ENCODE peak calls at places on chromosome 7, in four cellular contexts. One of them, this sample, is unnamed.

GRCh38 chr7:2607122-2607912 is 24.5 kb upstream of the TTYH3 start:
- DNase-seq in stimulated activated CD4-positive, alpha-beta T cell treated with anti-CD3 and anti-CD28 coated beads, Interleukin-2, amount 100 ng/mL, for 24 hours: no peak
- DNase-seq in smooth muscle cell of the brain vasculature: no peak
- DNase-seq in SK-N-SH: peak
- DNase-seq in this sample: no peak

GRCh38 chr7:44375236-44375699 is 49.9 kb upstream of the CAMK2B start:
- DNase-seq in stimulated activated CD4-positive, alpha-beta T cell treated with anti-CD3 and anti-CD28 coated beads, Interleukin-2, amount 100 ng/mL, for 24 hours: no peak
- DNase-seq in smooth muscle cell of the brain vasculature: no peak
- DNase-seq in SK-N-SH: peak
- DNase-seq in this sample: no peak

GRCh38 chr7:18829518-18830252 is 287.8 kb downstream of the TWIST1 start:
- DNase-seq in stimulated activated CD4-positive, alpha-beta T cell treated with anti-CD3 and anti-CD28 coated beads, Interleukin-2, amount 100 ng/mL, for 24 hours: no peak
- DNase-seq in smooth muscle cell of the brain vasculature: no peak
- DNase-seq in SK-N-SH: peak
- DNase-seq in this sample: no peak

GRCh38 chr7:116173051-116174028 is 37.0 kb upstream of the TES start:
- DNase-seq in stimulated activated CD4-positive, alpha-beta T cell treated with anti-CD3 and anti-CD28 coated beads, Interleukin-2, amount 100 ng/mL, for 24 hours: no peak
- DNase-seq in smooth muscle cell of the brain vasculature: peak
- DNase-seq in SK-N-SH: peak
- DNase-seq in this sample: peak

GRCh38 chr7:10707519-10707918 is 266.2 kb upstream of the PHF14 start:
- DNase-seq in stimulated activated CD4-positive, alpha-beta T cell treated with anti-CD3 and anti-CD28 coated beads, Interleukin-2, amount 100 ng/mL, for 24 hours: no peak
- DNase-seq in smooth muscle cell of the brain vasculature: no peak
- DNase-seq in SK-N-SH: peak
- DNase-seq in this sample: no peak

GRCh38 chr7:123024989-123025758 is 29.7 kb upstream of the TAS2R16 start:
- DNase-seq in stimulated activated CD4-positive, alpha-beta T cell treated with anti-CD3 and anti-CD28 coated beads, Interleukin-2, amount 100 ng/mL, for 24 hours: no peak
- DNase-seq in smooth muscle cell of the brain vasculature: no peak
- DNase-seq in SK-N-SH: no peak
- DNase-seq in this sample: peak

GRCh38 chr7:19009241-19009935 is 108.0 kb downstream of the TWIST1 start:
- DNase-seq in stimulated activated CD4-positive, alpha-beta T cell treated with anti-CD3 and anti-CD28 coated beads, Interleukin-2, amount 100 ng/mL, for 24 hours: no peak
- DNase-seq in smooth muscle cell of the brain vasculature: no peak
- DNase-seq in SK-N-SH: no peak
- DNase-seq in this sample: no peak

GRCh38 chr7:100003711-100004661 is 11.4 kb upstream of the ZKSCAN1 start:
- DNase-seq in stimulated activated CD4-positive, alpha-beta T cell treated with anti-CD3 and anti-CD28 coated beads, Interleukin-2, amount 100 ng/mL, for 24 hours: no peak
- DNase-seq in smooth muscle cell of the brain vasculature: peak
- DNase-seq in SK-N-SH: peak
- DNase-seq in this sample: no peak

GRCh38 chr7:12092499-12093130 is 118.5 kb upstream of the TMEM106B start:
- DNase-seq in stimulated activated CD4-positive, alpha-beta T cell treated with anti-CD3 and anti-CD28 coated beads, Interleukin-2, amount 100 ng/mL, for 24 hours: no peak
- DNase-seq in smooth muscle cell of the brain vasculature: no peak
- DNase-seq in SK-N-SH: no peak
- DNase-seq in this sample: no peak

GRCh38 chr7:47635091-47636090 is 53.5 kb upstream of the TNS3 start:
- DNase-seq in stimulated activated CD4-positive, alpha-beta T cell treated with anti-CD3 and anti-CD28 coated beads, Interleukin-2, amount 100 ng/mL, for 24 hours: no peak
- DNase-seq in smooth muscle cell of the brain vasculature: no peak
- DNase-seq in SK-N-SH: peak
- DNase-seq in this sample: no peak

GRCh38 chr7:82442492-82443043 is 1.0 kb downstream of the CACNA2D1 start:
- DNase-seq in stimulated activated CD4-positive, alpha-beta T cell treated with anti-CD3 and anti-CD28 coated beads, Interleukin-2, amount 100 ng/mL, for 24 hours: no peak
- DNase-seq in smooth muscle cell of the brain vasculature: peak
- DNase-seq in SK-N-SH: peak
- DNase-seq in this sample: no peak

GRCh38 chr7:85851571-85852193 is 664.8 kb upstream of the SEMA3D start:
- DNase-seq in stimulated activated CD4-positive, alpha-beta T cell treated with anti-CD3 and anti-CD28 coated beads, Interleukin-2, amount 100 ng/mL, for 24 hours: no peak
- DNase-seq in smooth muscle cell of the brain vasculature: peak
- DNase-seq in SK-N-SH: peak
- DNase-seq in this sample: peak

GRCh38 chr7:99021941-99022560 is 121.9 kb downstream of the SMURF1 start:
- DNase-seq in stimulated activated CD4-positive, alpha-beta T cell treated with anti-CD3 and anti-CD28 coated beads, Interleukin-2, amount 100 ng/mL, for 24 hours: no peak
- DNase-seq in smooth muscle cell of the brain vasculature: no peak
- DNase-seq in SK-N-SH: no peak
- DNase-seq in this sample: no peak

GRCh38 chr7:17434841-17435692 is 136.6 kb downstream of the AHR start:
- DNase-seq in stimulated activated CD4-positive, alpha-beta T cell treated with anti-CD3 and anti-CD28 coated beads, Interleukin-2, amount 100 ng/mL, for 24 hours: no peak
- DNase-seq in smooth muscle cell of the brain vasculature: no peak
- DNase-seq in SK-N-SH: no peak
- DNase-seq in this sample: no peak

GRCh38 chr7:81120803-81121202 is 202.0 kb upstream of the SEMA3C start:
- DNase-seq in stimulated activated CD4-positive, alpha-beta T cell treated with anti-CD3 and anti-CD28 coated beads, Interleukin-2, amount 100 ng/mL, for 24 hours: no peak
- DNase-seq in smooth muscle cell of the brain vasculature: no peak
- DNase-seq in SK-N-SH: no peak
- DNase-seq in this sample: no peak

This sample was measured in COLO829.